ENCODE peak calls at places on chromosomes 11 and 22, in four cellular contexts. W is A549, N is colonic mucosa, J is OCI-LY7. V is an unnamed sample.

GRCh38 chr11:117919326-117920275 is 9.6 kb downstream of the TMPRSS13 start:
- DNase-seq in W (no peak), J (no peak), N (no peak), V (no peak)

GRCh38 chr11:95999604-96000003 is 75.7 kb upstream of the MTMR2 start:
- DNase-seq in J (no peak), W (no peak), N (no peak), V (no peak)

GRCh38 chr11:114725623-114726022 is 47.3 kb downstream of the NXPE2 start:
- DNase-seq in J (no peak), W (no peak), N (no peak), V (no peak)

GRCh38 chr11:44066732-44067131 is 662 bp downstream of the ACCS start:
- DNase-seq in W (peak; percentile 46), J (no peak), N (peak; percentile 44), V (no peak)

GRCh38 chr11:65501530-65502273 is 2.9 kb downstream of the MALAT1 start:
- DNase-seq in W (peak; percentile 67), N (no peak), J (peak; percentile 42), V (no peak)

GRCh38 chr11:40328890-40329617 is 1130.4 kb downstream of the LRRC4C start:
- DNase-seq in W (peak; percentile 98), N (peak; percentile 21), J (no peak), V (peak; percentile 83)

GRCh38 chr22:39041908-39042307 is 1.2 kb downstream of the APOBEC3F start:
- DNase-seq in N (no peak), J (no peak), W (no peak), V (no peak)

GRCh38 chr11:120344302-120345004 is 8.2 kb downstream of the ARHGEF12 start:
- DNase-seq in W (no peak), J (peak; percentile 83), N (peak; percentile 51), V (no peak)

GRCh38 chr11:79160786-79161403 is 279.9 kb downstream of the TENM4 start:
- DNase-seq in N (no peak), W (no peak), J (no peak), V (no peak)

GRCh38 chr22:39954584-39955055 is 5.6 kb upstream of the TMA7B start:
- DNase-seq in W (no peak), J (no peak), N (no peak), V (no peak)

GRCh38 chr11:68153742-68154141 is 32.6 kb upstream of the CHKA start:
- DNase-seq in J (no peak), W (no peak), N (peak; percentile 52), V (no peak)

GRCh38 chr11:129888451-129888850 is 6.9 kb downstream of the NFRKB start:
- DNase-seq in N (no peak), W (no peak), J (no peak), V (no peak)

GRCh38 chr11:104772806-104773241 is 125.4 kb downstream of the CASP12 start:
- DNase-seq in W (peak; percentile 21), N (no peak), J (no peak), V (no peak)

GRCh38 chr11:86606849-86607481 is 65.5 kb downstream of the ME3 start:
- DNase-seq in W (peak; percentile 57), N (no peak), J (no peak), V (no peak)

GRCh38 chr11:22742149-22742548 is 75.7 kb downstream of the GAS2 start:
- DNase-seq in N (no peak), W (no peak), J (no peak), V (no peak)

GRCh38 chr11:123690490-123690889 is 36.1 kb upstream of the SCN3B start:
- DNase-seq in W (peak; percentile 13), N (no peak), J (no peak), V (no peak)

GRCh38 chr11:128886401-128887119 is 4.6 kb upstream of the KCNJ5 start:
- DNase-seq in W (peak; percentile 24), J (peak; percentile 24), N (peak; percentile 32), V (no peak)

GRCh38 chr11:102599642-102600261 is 25.4 kb downstream of the MMP20 start:
- DNase-seq in J (no peak), W (peak; percentile 94), N (no peak), V (no peak)

GRCh38 chr22:25051073-25051472 is 98.6 kb downstream of the KIAA1671 start:
- DNase-seq in N (no peak), J (no peak), W (peak; percentile 35), V (no peak)

GRCh38 chr11:80240245-80240644 is 799.4 kb upstream of the TENM4 start:
- DNase-seq in N (no peak), J (no peak), W (no peak), V (no peak)

GRCh38 chr22:17952273-17952801 is 72.0 kb downstream of the MICAL3 start:
- DNase-seq in W (peak; percentile 46), J (no peak), N (peak; percentile 74), V (no peak)

GRCh38 chr11:26820739-26821138 is 98.9 kb upstream of the SLC5A12 start:
- DNase-seq in W (no peak), J (no peak), N (no peak), V (no peak)

GRCh38 chr22:34115722-34116121 is 195.4 kb upstream of the LARGE1 start:
- DNase-seq in W (no peak), N (no peak), J (no peak), V (no peak)

GRCh38 chr22:35648066-35649025 is at the start of gene APOL6:
- DNase-seq in J (peak; percentile 81), N (peak; percentile 81), W (peak; percentile 23), V (peak; percentile 59)

GRCh38 chr11:17748044-17748443 is 13.5 kb downstream of the KCNC1 start:
- DNase-seq in J (no peak), W (no peak), N (no peak), V (no peak)

GRCh38 chr22:18110944-18111758 is 542 bp downstream of the TUBA8 start:
- DNase-seq in W (no peak), N (no peak), J (no peak), V (no peak)

GRCh38 chr11:19903620-19904069 is 191.0 kb downstream of the NAV2 start:
- DNase-seq in J (peak; percentile 60), W (peak; percentile 75), N (peak; percentile 82), V (peak; percentile 74)

GRCh38 chr11:104033134-104033533 is 3.3 kb upstream of the DDI1 start:
- DNase-seq in J (no peak), W (peak; percentile 84), N (no peak), V (no peak)

GRCh38 chr11:14358729-14359439 is at the start of gene RRAS2:
- DNase-seq in W (peak; percentile 78), J (no peak), N (peak; percentile 82), V (peak; percentile 67)

GRCh38 chr11:61883327-61883726 is 8.0 kb downstream of the FADS3 start:
- DNase-seq in J (no peak), N (no peak), W (no peak), V (no peak)

GRCh38 chr11:28176231-28176853 is 68.2 kb downstream of the METTL15 start:
- DNase-seq in J (no peak), W (no peak), N (no peak), V (no peak)

GRCh38 chr22:29914991-29915390 is 32.0 kb downstream of the MTMR3 start:
- DNase-seq in N (no peak), W (no peak), J (no peak), V (no peak)

GRCh38 chr22:22109693-22110466 is 127.3 kb upstream of the TOP3B start:
- DNase-seq in N (no peak), W (no peak), J (peak; percentile 52), V (no peak)

GRCh38 chr22:22111983-22112382 is 129.4 kb upstream of the TOP3B start:
- DNase-seq in W (no peak), J (no peak), N (no peak), V (no peak)

GRCh38 chr22:22110548-22111266 is 128.1 kb upstream of the TOP3B start:
- DNase-seq in W (peak; percentile 57), N (no peak), J (peak; percentile 95), V (no peak)

GRCh38 chr22:22112533-22113294 is 130.1 kb upstream of the TOP3B start:
- DNase-seq in W (no peak), N (no peak), J (no peak), V (no peak)

DNA sequence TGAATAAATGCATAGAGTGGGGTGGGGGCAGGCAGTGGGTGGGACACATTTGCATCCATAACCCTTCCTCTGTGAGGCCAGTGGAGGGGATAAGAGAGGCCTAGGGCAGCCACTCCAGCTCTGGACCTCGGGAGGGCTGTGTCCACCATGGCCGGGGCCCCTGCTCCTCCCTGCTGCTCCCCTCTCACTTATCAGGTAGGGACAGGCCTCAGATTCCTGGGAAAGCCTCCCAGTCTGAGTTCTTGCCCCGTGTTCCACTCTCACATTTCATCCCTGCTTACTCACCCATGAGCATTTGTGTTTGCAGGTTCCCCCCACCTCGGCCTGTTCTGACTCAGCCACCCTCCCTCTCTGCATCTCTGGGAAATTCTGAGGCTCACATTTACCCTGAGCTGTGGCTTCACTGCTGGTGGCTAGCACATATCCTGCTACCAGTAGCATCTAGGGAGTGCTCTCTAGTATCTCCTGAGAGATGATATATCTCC is 128.7 kb upstream of the TOP3B start:
- DNase-seq in J (peak; percentile 47), W (peak; percentile 42), N (no peak), V (no peak)
- H3K4me3 ChIP-seq in J (peak overlapping the region; percentile 38), W (no peak overlapping the region), N (no peak overlapping the region), V (no peak overlapping the region)

GRCh38 chr22:37638351-37639069 is 959 bp upstream of the SH3BP1 start:
- DNase-seq in J (no peak), N (peak; percentile 85), W (no peak), V (no peak)
- H3K4me1 ChIP-seq in J (peaks cover 42% of the 10 kb centered on the region), N (peaks cover 45% of the 10 kb centered on the region), W (peaks cover 10% of the 10 kb centered on the region), V (peaks cover 7% of the 10 kb centered on the region)

GRCh38 chr11:34899633-34900016 is 16.6 kb downstream of the APIP start:
- DNase-seq in N (no peak), W (peak; percentile 27), J (peak; percentile 41), V (no peak)
- H3K9me3 ChIP-seq in N (peaks cover 3% of the 10 kb centered on the region), W (peaks cover 44% of the 10 kb centered on the region), J (peaks cover 40% of the 10 kb centered on the region), V (peaks cover 13% of the 10 kb centered on the region)

GRCh38 chr22:43411040-43411919 is 534 bp upstream of the MPPED1 start:
- DNase-seq in J (no peak), W (no peak), N (no peak), V (no peak)
- H3K4me3 ChIP-seq in J (no peak overlapping the region), W (peak overlapping the region; percentile 34), N (no peak overlapping the region), V (no peak overlapping the region)

DNA sequence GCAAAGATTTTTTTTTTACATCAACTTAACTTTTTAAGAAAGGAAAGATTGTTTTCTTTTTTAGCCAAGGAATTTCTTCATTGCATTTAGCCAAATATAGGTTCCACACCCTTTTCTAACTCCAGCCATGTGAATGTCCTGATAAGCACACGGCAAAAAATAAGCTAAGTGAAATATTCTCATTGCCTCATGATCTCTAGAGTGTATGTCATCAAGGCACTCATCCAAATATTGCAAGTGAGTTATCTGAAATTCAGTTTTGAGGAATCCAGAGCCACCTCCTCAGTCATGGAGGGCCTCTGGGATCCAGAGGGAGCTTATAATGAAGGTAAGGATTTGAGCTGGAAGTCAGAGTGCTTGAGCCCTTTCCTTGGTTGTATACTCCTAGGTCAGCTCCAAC is 80.0 kb downstream of the BLID start:
- DNase-seq in W (no peak), J (no peak), N (no peak), V (no peak)
- H3K4me1 ChIP-seq in W (no peaks in the 10 kb centered on the region), J (no peaks in the 10 kb centered on the region), N (no peaks in the 10 kb centered on the region), V (peaks cover 12% of the 10 kb centered on the region)

V was measured in lung.